ENCODE peak calls at places on chromosomes 1 and 21, in ten cellular contexts. I is SW480; G is esophagus squamous epithelium; S is colonic mucosa; D is stimulated activated CD8-positive, alpha-beta memory T cell treated with anti-CD3 and anti-CD28 coated beads, Interleukin-12 subunit alpha, Interleukin-12 subunit beta, amount 100 ng/mL, for 4 hours; Q is cardiac muscle cell; P is cardiac fibroblast; H is fibroblast of mammary gland; X is heart left ventricle; R is glutamatergic neuron. Y is an unnamed sample.

GRCh38 chr1:103266036-103266435 is 157.7 kb upstream of the COL11A1 start:
- DNase-seq in S (no peak), D (no peak), X (no peak), I (no peak), R (no peak), Q (no peak), H (no peak), P (peak), G (no peak), Y (no peak)

GRCh38 chr1:2135425-2135824 is 59.1 kb downstream of the FAAP20 start:
- DNase-seq in R (no peak), P (peak), S (no peak), Q (peak), G (no peak), D (no peak), I (peak), X (peak), H (peak), Y (no peak)

GRCh38 chr1:154186852-154187501 is 4.9 kb downstream of the TPM3 start:
- DNase-seq in X (no peak), I (no peak), G (no peak), H (no peak), Q (no peak), P (no peak), D (no peak), S (no peak), R (no peak), Y (no peak)

GRCh38 chr1:194309697-194310096 is 1123.3 kb upstream of the B3GALT2 start:
- DNase-seq in Q (no peak), P (no peak), H (no peak), I (no peak), G (no peak), R (no peak), D (no peak), S (no peak), X (no peak), Y (no peak)

GRCh38 chr1:202069670-202070069 is 53.0 kb upstream of the GPR37L1 start:
- DNase-seq in H (no peak), P (no peak), R (no peak), I (no peak), X (no peak), D (no peak), G (no peak), S (no peak), Q (no peak), Y (no peak)

GRCh38 chr1:101175886-101176285 is 60.9 kb upstream of the S1PR1 start:
- DNase-seq in D (no peak), X (no peak), R (no peak), G (no peak), P (no peak), H (no peak), I (no peak), S (no peak), Q (no peak), Y (no peak)

GRCh38 chr1:9601942-9602793 is 13.5 kb downstream of the TMEM201 start:
- DNase-seq in D (no peak), G (no peak), I (no peak), P (no peak), Q (no peak), X (peak), S (no peak), R (no peak), H (no peak), Y (no peak)

GRCh38 chr1:27481994-27482620 is 7.9 kb downstream of the WASF2 start:
- DNase-seq in G (no peak), P (no peak), Q (no peak), X (no peak), I (no peak), R (no peak), H (no peak), S (no peak), D (no peak), Y (no peak)

GRCh38 chr21:42309753-42310213 is 5.4 kb downstream of the TFF3 start:
- DNase-seq in S (peak), P (peak), X (no peak), Q (peak), R (peak), H (peak), G (no peak), D (peak), I (no peak), Y (no peak)

GRCh38 chr21:44485254-44485793 is 30.0 kb downstream of the LRRC3 start:
- DNase-seq in Q (no peak), G (no peak), I (no peak), X (no peak), P (peak), D (peak), S (peak), H (peak), R (peak), Y (no peak)

GRCh38 chr1:1401457-1402010 is 2.4 kb upstream of the CCNL2 start:
- DNase-seq in H (no peak), P (no peak), Q (no peak), R (no peak), S (no peak), I (no peak), G (no peak), D (no peak), X (no peak), Y (no peak)

GRCh38 chr1:228109962-228110488 is 926 bp upstream of the MRPL55 start:
- DNase-seq in H (no peak), R (no peak), Q (peak), D (no peak), S (no peak), G (no peak), P (peak), X (no peak), I (no peak), Y (no peak)

GRCh38 chr1:109634771-109635750 is 15.4 kb downstream of the AMPD2 start:
- DNase-seq in R (no peak), S (no peak), I (no peak), X (no peak), G (no peak), D (no peak), P (no peak), H (no peak), Q (no peak), Y (no peak)

GRCh38 chr1:38344705-38345104 is 298.1 kb upstream of the POU3F1 start:
- DNase-seq in G (no peak), H (no peak), X (no peak), R (no peak), S (no peak), D (no peak), I (no peak), P (no peak), Q (no peak), Y (no peak)

GRCh38 chr1:8047686-8048522 is 21.8 kb upstream of the ERRFI1 start:
- DNase-seq in I (peak), S (no peak), P (peak), D (no peak), X (no peak), R (no peak), Q (peak), G (no peak), H (peak), Y (no peak)

GRCh38 chr1:160708821-160709220 is 2.8 kb downstream of the CD48 start:
- DNase-seq in Q (no peak), X (no peak), I (no peak), H (no peak), P (no peak), G (no peak), R (no peak), D (no peak), S (no peak), Y (no peak)

GRCh38 chr21:31524140-31524539 is 135.4 kb upstream of the SOD1 start:
- DNase-seq in X (no peak), P (no peak), I (no peak), G (no peak), Q (no peak), R (no peak), D (no peak), H (no peak), S (no peak), Y (no peak)

GRCh38 chr1:19079983-19080472 is 123.6 kb upstream of the IFFO2 start:
- DNase-seq in S (no peak), R (no peak), G (no peak), P (no peak), H (no peak), D (no peak), X (no peak), I (no peak), Q (no peak), Y (no peak)

GRCh38 chr1:34825455-34826081 is 32.8 kb downstream of the GJA4 start:
- DNase-seq in S (peak), X (no peak), H (no peak), R (no peak), I (no peak), P (no peak), Q (no peak), D (no peak), G (no peak), Y (peak)

GRCh38 chr1:211653907-211654553 is 21.4 kb downstream of the NEK2 start:
- DNase-seq in H (peak), G (no peak), I (peak), Q (peak), R (no peak), D (no peak), X (no peak), S (no peak), P (peak), Y (peak)

GRCh38 chr1:102836991-102837390 is 271.3 kb downstream of the COL11A1 start:
- DNase-seq in G (no peak), Q (no peak), R (no peak), I (no peak), D (no peak), X (no peak), S (no peak), P (no peak), H (no peak), Y (no peak)

GRCh38 chr1:12573015-12573825 is 44.8 kb downstream of the DHRS3 start:
- DNase-seq in S (no peak), R (no peak), H (no peak), G (no peak), P (peak), Q (peak), D (no peak), X (peak), I (no peak), Y (no peak)

GRCh38 chr1:119542492-119542946 is 35.5 kb downstream of the HSD3B1 start:
- DNase-seq in H (peak), Q (peak), I (no peak), G (no peak), S (no peak), R (no peak), D (no peak), P (peak), X (no peak), Y (no peak)

GRCh38 chr1:45442272-45442671 is 48.7 kb downstream of the TESK2 start:
- DNase-seq in Q (peak), D (no peak), R (no peak), X (no peak), P (peak), I (no peak), S (no peak), G (no peak), H (peak), Y (no peak)

GRCh38 chr1:201017828-201018163 is 5.7 kb downstream of the KIF21B start:
- DNase-seq in G (no peak), X (no peak), R (no peak), I (no peak), D (no peak), P (no peak), S (no peak), Q (no peak), H (no peak), Y (no peak)